ENCODE peak calls at places on chromosome X, in four cellular contexts. H, E, J and Q are unnamed samples.

GRCh38 chrX:331145-331771 is 12.7 kb upstream of the GTPBP6 start:
- DNase-seq in H (peak; percentile 54), E (no peak), J (peak; percentile 7), Q (peak; percentile 98)

GRCh38 chrX:77070108-77070918 is 376.9 kb upstream of the FGF16 start:
- DNase-seq in H (no peak), E (no peak), J (no peak), Q (no peak)

GRCh38 chrX:115134366-115134765 is 54.8 kb upstream of the RBMXL3 start:
- DNase-seq in H (no peak), E (no peak), J (no peak), Q (no peak)

GRCh38 chrX:1385824-1386223 is 6.1 kb downstream of the SLC25A6 start:
- DNase-seq in H (no peak), E (no peak), J (no peak), Q (peak; percentile 32)

GRCh38 chrX:72254835-72255234 is 16.0 kb upstream of the ERCC6L start:
- DNase-seq in H (no peak), E (peak; percentile 21), J (no peak), Q (no peak)

GRCh38 chrX:45769919-45770582 is 569.4 kb upstream of the DIPK2B start:
- DNase-seq in H (peak; percentile 79), E (no peak), J (peak; percentile 74), Q (peak; percentile 49)

GRCh38 chrX:132594129-132594528 is 105.3 kb upstream of the MBNL3 start:
- DNase-seq in H (no peak), E (no peak), J (peak; percentile 19), Q (no peak)

GRCh38 chrX:151397741-151398070 is 700 bp downstream of the VMA21 start:
- DNase-seq in H (no peak), E (no peak), J (no peak), Q (no peak)

GRCh38 chrX:63656871-63657580 is 128.0 kb downstream of the ARHGEF9 start:
- DNase-seq in H (peak; percentile 46), E (no peak), J (no peak), Q (no peak)

GRCh38 chrX:38656350-38656915 is 95.1 kb downstream of the TSPAN7 start:
- DNase-seq in H (no peak), E (no peak), J (no peak), Q (no peak)

GRCh38 chrX:4932790-4933189 is 1219.3 kb upstream of the PRKX start:
- DNase-seq in H (no peak), E (no peak), J (no peak), Q (no peak)

GRCh38 chrX:56751071-56751470 is 22.0 kb downstream of the NBDY start:
- DNase-seq in H (no peak), E (no peak), J (no peak), Q (no peak)

GRCh38 chrX:17592117-17592516 is 145.2 kb upstream of the SCML1 start:
- DNase-seq in H (no peak), E (no peak), J (no peak), Q (no peak)

GRCh38 chrX:40531056-40531826 is 49.5 kb upstream of the ATP6AP2 start:
- DNase-seq in H (no peak), E (no peak), J (peak; percentile 5), Q (no peak)

GRCh38 chrX:153732406-153732805 is 7.8 kb downstream of the ABCD1 start:
- DNase-seq in H (no peak), E (no peak), J (peak; percentile 63), Q (peak; percentile 90)

GRCh38 chrX:38304010-38304409 is 23.3 kb downstream of the RPGR start:
- DNase-seq in H (no peak), E (no peak), J (no peak), Q (no peak)

GRCh38 chrX:78652971-78653822 is 5.9 kb downstream of the RTL3 start:
- DNase-seq in H (peak; percentile 60), E (no peak), J (no peak), Q (peak; percentile 56)

GRCh38 chrX:47204970-47205369 is 11.3 kb downstream of the UBA1 start:
- DNase-seq in H (no peak), E (no peak), J (no peak), Q (peak; percentile 13)

GRCh38 chrX:35351212-35351611 is 408.6 kb downstream of the FAM47B start:
- DNase-seq in H (no peak), E (no peak), J (peak; percentile 9), Q (no peak)

GRCh38 chrX:102546818-102547493 is 30.4 kb upstream of the TMSB15A start:
- DNase-seq in H (no peak), E (peak; percentile 39), J (no peak), Q (peak; percentile 49)

GRCh38 chrX:23764585-23764984 is 18.4 kb upstream of the SAT1 start:
- DNase-seq in H (no peak), E (no peak), J (no peak), Q (no peak)

GRCh38 chrX:7019555-7019954 is 128.0 kb upstream of the STS start:
- DNase-seq in H (no peak), E (no peak), J (no peak), Q (no peak)

GRCh38 chrX:53684415-53685192 is 1.9 kb downstream of the HUWE1 start:
- DNase-seq in H (no peak), E (no peak), J (no peak), Q (no peak)

GRCh38 chrX:19085975-19086772 is 36.1 kb downstream of the ADGRG2 start:
- DNase-seq in H (no peak), E (no peak), J (no peak), Q (no peak)

GRCh38 chrX:111869639-111870034 is 6.3 kb upstream of the TRPC5OS start:
- DNase-seq in H (peak; percentile 64), E (peak; percentile 54), J (peak; percentile 5), Q (peak; percentile 59)

GRCh38 chrX:14039344-14039743 is 9.7 kb upstream of the GEMIN8 start:
- DNase-seq in H (peak; percentile 67), E (peak; percentile 41), J (peak; percentile 20), Q (peak; percentile 67)

GRCh38 chrX:10233173-10233572 is 76.4 kb downstream of the CLCN4 start:
- DNase-seq in H (no peak), E (no peak), J (no peak), Q (no peak)

GRCh38 chrX:119816300-119816699 is 24.9 kb upstream of the RPL39 start:
- DNase-seq in H (no peak), E (no peak), J (no peak), Q (no peak)